ENCODE peak calls at places on chromosomes 3 and 15, in seven cellular contexts. T, Y, M, A, X, C and B are unnamed samples.

GRCh38 chr3:159208080-159208479 is 406.2 kb downstream of the MFSD1 start:
- DNase-seq in T (no peak), Y (no peak), M (peak), A (no peak), X (no peak), C (no peak), B (no peak)

GRCh38 chr3:152309031-152309430 is 40.3 kb downstream of the MBNL1 start:
- DNase-seq in T (no peak), Y (no peak), M (no peak), A (no peak), X (no peak), C (no peak), B (no peak)

GRCh38 chr15:70024521-70024920 is 73.2 kb downstream of the TLE3 start:
- DNase-seq in T (no peak), Y (no peak), M (no peak), A (no peak), X (no peak), C (no peak), B (no peak)

GRCh38 chr3:44419923-44420650 is 57.4 kb downstream of the ZNF445 start:
- DNase-seq in T (no peak), Y (no peak), M (no peak), A (no peak), X (no peak), C (no peak), B (no peak)

GRCh38 chr3:114374433-114374832 is 80.6 kb downstream of the TIGIT start:
- DNase-seq in T (no peak), Y (no peak), M (no peak), A (no peak), X (no peak), C (no peak), B (no peak)

GRCh38 chr3:11706604-11707003 is 62.9 kb upstream of the VGLL4 start:
- DNase-seq in T (no peak), Y (no peak), M (no peak), A (no peak), X (no peak), C (no peak), B (no peak)

GRCh38 chr3:47408839-47409229 is 28.0 kb downstream of the PTPN23 start:
- DNase-seq in T (no peak), Y (no peak), M (no peak), A (no peak), X (no peak), C (no peak), B (no peak)

GRCh38 chr3:38137615-38138346 is 680 bp upstream of the MYD88 start:
- DNase-seq in T (no peak), Y (no peak), M (no peak), A (peak), X (no peak), C (peak), B (no peak)

GRCh38 chr3:61967019-61967418 is 405.6 kb downstream of the PTPRG start:
- DNase-seq in T (no peak), Y (no peak), M (no peak), A (no peak), X (no peak), C (no peak), B (no peak)

GRCh38 chr15:70061086-70061370 is 36.7 kb downstream of the TLE3 start:
- DNase-seq in T (no peak), Y (no peak), M (peak), A (no peak), X (no peak), C (peak), B (peak)

GRCh38 chr3:155302476-155302875 is 9.0 kb upstream of the STRIT1 start:
- DNase-seq in T (no peak), Y (no peak), M (no peak), A (no peak), X (no peak), C (no peak), B (no peak)

GRCh38 chr3:181103605-181104004 is 114.1 kb upstream of the DNAJC19 start:
- DNase-seq in T (no peak), Y (no peak), M (no peak), A (no peak), X (no peak), C (no peak), B (no peak)

GRCh38 chr3:114551770-114552526 is 258.1 kb downstream of the TIGIT start:
- DNase-seq in T (no peak), Y (no peak), M (no peak), A (no peak), X (no peak), C (no peak), B (no peak)